ENCODE peak calls at places on chromosome 20, in four cellular contexts. F is left lung, L is GM23338, H is AG04450. C is an unnamed sample.

GRCh38 chr20:23436681-23437080 is 2.8 kb upstream of the CSTL1 start:
- DNase-seq in L (no peak), H (no peak), F (no peak), C (no peak)

GRCh38 chr20:35443003-35443402 is 5.0 kb upstream of the GDF5 start:
- DNase-seq in F (no peak), L (no peak), H (no peak), C (no peak)

GRCh38 chr20:36093025-36093803 is 61.3 kb upstream of the EPB41L1 start:
- DNase-seq in H (no peak), F (peak; percentile 73), L (no peak), C (peak; percentile 73)

GRCh38 chr20:3663031-3663701 is at the start of gene GFRA4:
- DNase-seq in H (no peak), L (peak; percentile 77), F (peak; percentile 10), C (no peak)

GRCh38 chr20:36062799-36063198 is 91.7 kb upstream of the EPB41L1 start:
- DNase-seq in L (no peak), H (no peak), F (no peak), C (no peak)

GRCh38 chr20:38321959-38322598 is 18.1 kb downstream of the BPI start:
- DNase-seq in H (peak; percentile 45), L (peak; percentile 75), F (no peak), C (no peak)

GRCh38 chr20:34985439-34986310 is 30.0 kb downstream of the MYH7B start:
- DNase-seq in H (no peak), F (no peak), L (no peak), C (no peak)

GRCh38 chr20:33850159-33850558 is 39.0 kb downstream of the CHMP4B start:
- DNase-seq in F (no peak), L (no peak), H (no peak), C (no peak)

GRCh38 chr20:38123021-38123587 is 42.0 kb downstream of the TGM2 start:
- DNase-seq in F (no peak), L (peak; percentile 21), H (no peak), C (peak; percentile 58)

GRCh38 chr20:47792021-47792618 is 6.8 kb upstream of the SULF2 start:
- DNase-seq in L (no peak), F (no peak), H (peak; percentile 65), C (peak; percentile 38)

GRCh38 chr20:62737971-62738881 is 29.6 kb downstream of the NTSR1 start:
- DNase-seq in F (peak; percentile 25), L (no peak), H (no peak), C (no peak)

GRCh38 chr20:48703107-48703506 is 124.7 kb downstream of the PREX1 start:
- DNase-seq in H (no peak), F (peak; percentile 31), L (no peak), C (no peak)

GRCh38 chr20:57413990-57414389 is 22.8 kb downstream of the RBM38 start:
- DNase-seq in L (no peak), F (no peak), H (no peak), C (peak; percentile 26)

GRCh38 chr20:43559588-43559987 is 761 bp downstream of the SGK2 start:
- DNase-seq in F (no peak), H (no peak), L (no peak), C (peak; percentile 37)

GRCh38 chr20:23049933-23050838 is 714 bp upstream of the THBD start:
- DNase-seq in H (no peak), L (peak; percentile 53), F (peak; percentile 80), C (peak; percentile 64)

GRCh38 chr20:36344517-36345132 is 38.5 kb downstream of the DLGAP4 start:
- DNase-seq in L (peak; percentile 95), H (peak; percentile 6), F (no peak), C (peak; percentile 52)

GRCh38 chr20:62368629-62369507 is 1.8 kb upstream of the LAMA5 start:
- DNase-seq in H (no peak), F (no peak), L (peak; percentile 88), C (peak; percentile 76)

GRCh38 chr20:3405696-3406358 is 1.6 kb downstream of the DNAAF9 start:
- DNase-seq in H (no peak), L (no peak), F (no peak), C (no peak)

GRCh38 chr20:3406481-3407425 is 716 bp downstream of the DNAAF9 start:
- DNase-seq in H (no peak), F (peak; percentile 56), L (peak; percentile 67), C (peak; percentile 15)

GRCh38 chr20:33687993-33688937 is 2.1 kb upstream of the E2F1 start:
- DNase-seq in F (no peak), L (no peak), H (no peak), C (no peak)

GRCh38 chr20:57647006-57647932 is 27.0 kb upstream of the ZBP1 start:
- DNase-seq in H (no peak), F (no peak), L (no peak), C (no peak)

GRCh38 chr20:40189621-40190020 is 499.4 kb downstream of the MAFB start:
- DNase-seq in F (no peak), L (no peak), H (no peak), C (no peak)

GRCh38 chr20:63357921-63358905 is 2.9 kb downstream of the CHRNA4 start:
- DNase-seq in H (no peak), F (no peak), L (no peak), C (peak; percentile 40)

GRCh38 chr20:11716239-11716944 is 201.3 kb upstream of the BTBD3 start:
- DNase-seq in H (peak; percentile 71), L (peak; percentile 89), F (no peak), C (no peak)

GRCh38 chr20:11891081-11891826 is 26.4 kb upstream of the BTBD3 start:
- DNase-seq in H (no peak), L (peak; percentile 60), F (peak; percentile 61), C (peak; percentile 82)

GRCh38 chr20:23562721-23563342 is 5.5 kb downstream of the CST9L start:
- DNase-seq in L (no peak), F (no peak), H (no peak), C (no peak)

GRCh38 chr20:45919536-45919933 is 7.6 kb upstream of the PLTP start:
- DNase-seq in L (no peak), H (peak; percentile 82), F (peak; percentile 62), C (no peak)

GRCh38 chr20:19624221-19624620 is 133.8 kb upstream of the RIN2 start:
- DNase-seq in F (no peak), H (no peak), L (no peak), C (no peak)

GRCh38 chr20:21490105-21490504 is 23.8 kb downstream of the NKX2-2 start:
- DNase-seq in F (no peak), L (peak; percentile 35), H (no peak), C (no peak)

GRCh38 chr20:23446505-23446904 is 6.2 kb downstream of the CST11 start:
- DNase-seq in F (no peak), H (no peak), L (peak; percentile 79), C (peak; percentile 80)

GRCh38 chr20:4102381-4102780 is 87.0 kb upstream of the RNF24 start:
- DNase-seq in F (no peak), L (no peak), H (no peak), C (no peak)

GRCh38 chr20:32804817-32805216 is 14.9 kb upstream of the MAPRE1 start:
- DNase-seq in H (no peak), L (no peak), F (no peak), C (no peak)

GRCh38 chr20:38143238-38143645 is 21.8 kb downstream of the TGM2 start:
- DNase-seq in L (no peak), H (no peak), F (peak; percentile 61), C (no peak)

DNA sequence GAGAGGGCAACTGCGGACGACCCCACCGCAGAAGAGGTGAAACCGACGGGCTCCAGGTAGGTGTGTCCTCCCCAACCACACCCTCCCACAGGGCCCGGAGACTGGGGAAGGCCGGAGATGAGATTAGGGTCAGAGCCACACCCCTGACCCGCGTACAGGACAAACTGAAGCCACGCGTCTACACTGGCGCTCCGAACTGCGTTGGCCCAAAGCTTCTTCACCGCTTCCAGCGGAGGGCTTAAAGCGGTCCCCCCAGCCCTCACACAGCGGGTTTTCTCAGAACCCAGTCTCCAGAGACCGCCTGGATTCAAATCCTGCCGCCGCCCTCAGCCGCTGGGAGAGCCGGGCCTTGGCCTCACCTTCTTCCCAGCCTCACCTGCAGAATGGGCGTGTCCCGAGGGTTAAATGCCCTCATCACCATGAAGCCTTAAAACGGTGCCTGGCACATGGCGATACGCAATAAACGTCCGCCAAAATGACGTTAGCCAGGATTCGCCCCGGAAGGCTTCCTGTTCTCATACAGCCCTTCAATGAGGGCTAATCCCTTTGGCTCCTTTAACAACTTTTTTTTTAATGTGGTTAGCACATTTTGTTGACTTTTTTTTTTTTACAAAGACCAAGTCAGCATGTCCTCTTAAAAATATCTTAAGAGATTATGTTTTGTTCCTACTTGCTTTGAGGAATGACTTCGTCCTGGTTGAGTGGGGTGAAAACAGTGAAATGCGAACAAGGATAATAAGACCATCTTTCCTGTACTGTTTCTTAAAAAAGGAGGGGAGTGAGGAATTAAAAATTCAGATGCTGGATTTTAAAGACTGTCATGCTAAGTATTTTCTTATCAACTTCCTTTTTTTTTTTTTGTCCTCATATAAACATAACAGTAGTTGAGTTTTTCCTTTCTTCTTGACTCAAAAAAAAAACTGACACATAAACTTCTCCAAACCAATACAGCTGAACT is 15.1 kb upstream of the ZNF217 start:
- DNase-seq in F (peak; percentile 61), L (peak; percentile 45), H (no peak), C (no peak)
- H3K27ac ChIP-seq in F (peak overlapping the region; percentile 88), L (peak overlapping the region; percentile 65), H (no peak overlapping the region), C (peak overlapping the region; percentile 26)

DNA sequence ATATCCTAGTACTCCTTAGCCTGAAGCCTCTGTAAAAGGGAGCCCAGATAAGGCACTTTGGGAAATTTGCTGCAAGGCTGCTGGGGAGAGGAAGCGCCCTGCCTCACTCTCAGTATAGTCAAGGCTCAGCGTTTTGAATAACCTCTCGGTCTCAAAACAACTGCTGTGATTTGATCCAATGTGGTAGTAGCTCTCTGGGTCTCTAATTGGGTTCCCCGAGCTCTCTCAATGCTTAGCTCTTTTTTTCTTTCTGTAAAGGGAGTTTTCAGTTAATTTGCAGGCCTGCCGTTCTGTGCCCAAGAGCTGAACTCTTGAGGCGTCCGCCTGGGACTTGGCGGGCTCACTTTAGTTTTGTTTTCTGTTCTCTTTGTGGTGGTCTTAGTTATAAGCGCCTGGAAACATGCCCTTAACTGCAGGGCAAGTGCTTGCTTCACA is 41.2 kb downstream of the ZHX3 start:
- DNase-seq in H (no peak), L (no peak), F (no peak), C (no peak)
- H3K4me3 ChIP-seq in H (no peak overlapping the region), L (no peak overlapping the region), F (no peak overlapping the region), C (no peak overlapping the region)

GRCh38 chr20:6698723-6699122 is 68.8 kb upstream of the BMP2 start:
- DNase-seq in L (no peak), F (no peak), H (no peak), C (no peak)

GRCh38 chr20:6696001-6696400 is 71.5 kb upstream of the BMP2 start:
- DNase-seq in F (no peak), H (no peak), L (no peak), C (no peak)

GRCh38 chr20:6697228-6697972 is 70.1 kb upstream of the BMP2 start:
- DNase-seq in L (no peak), H (no peak), F (no peak), C (no peak)

GRCh38 chr20:6699931-6700562 is 67.4 kb upstream of the BMP2 start:
- DNase-seq in F (no peak), H (no peak), L (no peak), C (no peak)

DNA sequence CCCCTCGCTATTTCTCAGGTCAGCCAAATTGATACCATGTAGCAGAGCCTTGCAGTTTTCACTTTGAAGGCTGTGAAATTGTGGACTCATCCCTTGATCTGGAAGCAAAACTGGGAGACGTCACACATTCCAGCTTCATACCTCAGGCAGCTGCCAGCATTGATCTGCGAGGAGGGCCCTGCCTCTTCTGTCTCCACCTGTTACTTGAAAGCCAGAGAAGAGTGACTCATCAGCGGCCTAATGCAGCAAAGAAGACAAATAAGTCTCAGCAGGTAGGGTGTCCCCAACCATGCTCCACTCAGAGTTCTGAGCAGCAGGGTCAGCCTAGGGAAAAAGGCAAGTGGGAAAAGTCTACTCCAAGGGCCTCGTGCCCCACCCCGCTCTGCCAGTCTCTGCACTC is 69.4 kb upstream of the BMP2 start:
- DNase-seq in H (no peak), F (no peak), L (peak; percentile 42), C (no peak)
- H3K27ac ChIP-seq in H (no peak overlapping the region), F (no peak overlapping the region), L (no peak overlapping the region), C (no peak overlapping the region)

GRCh38 chr20:61333484-61334108 is 81.5 kb downstream of the CDH4 start:
- DNase-seq in H (no peak), L (no peak), F (no peak), C (no peak)
- H3K4me3 ChIP-seq in H (no peak overlapping the region), L (no peak overlapping the region), F (no peak overlapping the region), C (no peak overlapping the region)